ENCODE peak calls at places on chromosome 3, in five cellular contexts. E is CD8-positive, alpha-beta memory T cell; G is stomach; I is choroid plexus epithelial cell; Q is cardiac fibroblast. M is an unnamed sample.

GRCh38 chr3:121995190-121996137 is 26.6 kb downstream of the ILDR1 start:
- DNase-seq in E (no peak), G (peak; percentile 64), I (peak; percentile 74), Q (peak; percentile 62), M (peak; percentile 64)

GRCh38 chr3:37608061-37608702 is 253.5 kb upstream of the CTDSPL start:
- DNase-seq in E (no peak), G (no peak), I (no peak), Q (no peak), M (peak; percentile 51)

GRCh38 chr3:194322701-194323174 is 28.4 kb downstream of the CPN2 start:
- DNase-seq in E (no peak), G (peak; percentile 66), I (no peak), Q (peak; percentile 62), M (peak; percentile 51)

GRCh38 chr3:33437556-33438283 is 2.5 kb downstream of the UBP1 start:
- DNase-seq in E (no peak), G (no peak), I (peak; percentile 72), Q (peak; percentile 84), M (peak; percentile 41)

GRCh38 chr3:46468758-46469600 is 4.3 kb upstream of the LTF start:
- DNase-seq in E (no peak), G (no peak), I (no peak), Q (no peak), M (no peak)

GRCh38 chr3:194250104-194251002 is 100.8 kb downstream of the CPN2 start:
- DNase-seq in E (no peak), G (peak; percentile 7), I (peak; percentile 58), Q (peak; percentile 85), M (peak; percentile 80)

GRCh38 chr3:57787867-57788623 is 31.9 kb downstream of the SLMAP start:
- DNase-seq in E (no peak), G (no peak), I (peak; percentile 43), Q (peak; percentile 28), M (no peak)

GRCh38 chr3:10437272-10437994 is 68.0 kb downstream of the ATP2B2 start:
- DNase-seq in E (peak; percentile 38), G (no peak), I (peak; percentile 74), Q (peak; percentile 10), M (peak; percentile 50)

GRCh38 chr3:54213910-54214309 is 91.6 kb downstream of the CACNA2D3 start:
- DNase-seq in E (no peak), G (no peak), I (peak; percentile 1), Q (peak; percentile 14), M (no peak)

GRCh38 chr3:15295506-15295905 is 36.9 kb downstream of the SH3BP5 start:
- DNase-seq in E (no peak), G (no peak), I (peak; percentile 76), Q (peak; percentile 96), M (peak; percentile 90)

GRCh38 chr3:161305095-161305991 is 66.0 kb downstream of the SPTSSB start:
- DNase-seq in E (no peak), G (no peak), I (peak; percentile 58), Q (peak; percentile 42), M (peak; percentile 10)

GRCh38 chr3:32577621-32578556 is 7.2 kb upstream of the DYNC1LI1 start:
- DNase-seq in E (no peak), G (no peak), I (peak; percentile 57), Q (peak; percentile 73), M (peak; percentile 45)

GRCh38 chr3:184508938-184509337 is 52.6 kb upstream of the EPHB3 start:
- DNase-seq in E (no peak), G (no peak), I (no peak), Q (no peak), M (no peak)

GRCh38 chr3:119588112-119588511 is 8.8 kb downstream of the ADPRH start:
- DNase-seq in E (no peak), G (peak; percentile 41), I (no peak), Q (no peak), M (no peak)

GRCh38 chr3:52221563-52222318 is 3.7 kb downstream of the TLR9 start:
- DNase-seq in E (peak; percentile 60), G (no peak), I (no peak), Q (peak; percentile 25), M (no peak)

GRCh38 chr3:77825045-77825827 is 785.3 kb downstream of the ROBO2 start:
- DNase-seq in E (no peak), G (peak; percentile 68), I (peak; percentile 88), Q (peak; percentile 37), M (peak; percentile 87)

GRCh38 chr3:149438981-149439380 is 35.5 kb upstream of the TM4SF4 start:
- DNase-seq in E (no peak), G (no peak), I (no peak), Q (no peak), M (no peak)

GRCh38 chr3:38421679-38422336 is 31.9 kb upstream of the ACVR2B start:
- DNase-seq in E (no peak), G (no peak), I (no peak), Q (no peak), M (no peak)

GRCh38 chr3:64462203-64463120 is 225.3 kb downstream of the ADAMTS9 start:
- DNase-seq in E (no peak), G (no peak), I (peak; percentile 92), Q (peak; percentile 76), M (peak; percentile 64)

GRCh38 chr3:8492744-8493511 is 8.7 kb upstream of the LMCD1 start:
- DNase-seq in E (no peak), G (no peak), I (no peak), Q (no peak), M (no peak)

GRCh38 chr3:158781859-158782258 is 20.0 kb upstream of the MFSD1 start:
- DNase-seq in E (no peak), G (no peak), I (no peak), Q (no peak), M (no peak)

GRCh38 chr3:194396897-194397756 is 1.9 kb downstream of the GP5 start:
- DNase-seq in E (no peak), G (no peak), I (peak; percentile 55), Q (no peak), M (no peak)

GRCh38 chr3:18033581-18033980 is 291.1 kb upstream of the TBC1D5 start:
- DNase-seq in E (no peak), G (no peak), I (no peak), Q (no peak), M (no peak)

GRCh38 chr3:70736009-70736408 is 423.6 kb upstream of the MDFIC2 start:
- DNase-seq in E (no peak), G (no peak), I (peak; percentile 67), Q (no peak), M (no peak)

GRCh38 chr3:16461463-16462245 is 51.8 kb downstream of the RFTN1 start:
- DNase-seq in E (no peak), G (no peak), I (no peak), Q (no peak), M (no peak)

GRCh38 chr3:57060089-57060829 is at the start of gene SPATA12:
- DNase-seq in E (no peak), G (peak; percentile 76), I (peak; percentile 83), Q (peak; percentile 86), M (peak; percentile 84)

GRCh38 chr3:148450819-148451218 is 246.9 kb upstream of the AGTR1 start:
- DNase-seq in E (no peak), G (peak; percentile 26), I (no peak), Q (no peak), M (no peak)

GRCh38 chr3:43389388-43390254 is 103.3 kb downstream of the SNRK start:
- DNase-seq in E (peak; percentile 62), G (peak; percentile 57), I (peak; percentile 79), Q (peak; percentile 89), M (peak; percentile 42)

GRCh38 chr3:125116311-125117069 is 60.7 kb upstream of the HEG1 start:
- DNase-seq in E (no peak), G (no peak), I (peak; percentile 84), Q (peak; percentile 92), M (peak; percentile 90)

GRCh38 chr3:67228136-67228535 is 230.0 kb downstream of the KBTBD8 start:
- DNase-seq in E (no peak), G (no peak), I (no peak), Q (no peak), M (no peak)

GRCh38 chr3:149662240-149662887 is 4.5 kb upstream of the WWTR1 start:
- DNase-seq in E (no peak), G (no peak), I (no peak), Q (no peak), M (peak; percentile 37)

GRCh38 chr3:115633467-115633866 is 10.2 kb downstream of the GAP43 start:
- DNase-seq in E (no peak), G (no peak), I (no peak), Q (no peak), M (no peak)

GRCh38 chr3:140103986-140104645 is 169.1 kb downstream of the CLSTN2 start:
- DNase-seq in E (no peak), G (no peak), I (no peak), Q (no peak), M (no peak)

GRCh38 chr3:44437800-44438199 is 39.7 kb downstream of the ZNF445 start:
- DNase-seq in E (no peak), G (no peak), I (no peak), Q (no peak), M (no peak)

GRCh38 chr3:143974877-143975238 is 3.2 kb downstream of the DIPK2A start:
- DNase-seq in E (no peak), G (no peak), I (no peak), Q (no peak), M (peak; percentile 70)
- H3K4me3 ChIP-seq in E (peak overlapping the region; percentile 24), G (peak overlapping the region; percentile 60), I (peak overlapping the region; percentile 68), Q (peak overlapping the region; percentile 76), M (peak overlapping the region; percentile 61)

DNA sequence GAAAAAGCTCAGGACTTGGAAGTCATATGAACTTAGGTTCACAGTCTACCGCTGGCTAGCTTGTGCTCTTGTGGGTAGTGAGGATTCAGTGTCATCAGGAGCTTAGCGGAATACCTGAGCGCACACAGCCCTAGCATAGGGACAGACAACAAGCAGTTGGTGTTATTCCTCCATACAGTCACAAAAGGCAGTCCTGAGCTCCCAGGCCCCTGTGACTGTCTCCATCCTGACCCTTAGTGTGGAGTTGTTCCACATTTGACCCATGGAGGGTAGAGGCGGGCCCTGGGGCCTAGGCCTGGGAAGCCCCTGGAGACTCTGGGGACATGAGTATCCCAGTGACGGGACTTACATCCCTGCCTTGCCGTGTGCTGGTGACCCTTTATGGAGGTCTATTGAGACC is 131.5 kb upstream of the PLXNA1 start:
- DNase-seq in E (no peak), G (no peak), I (no peak), Q (no peak), M (no peak)
- H3K4me3 ChIP-seq in E (no peak overlapping the region), G (no peak overlapping the region), I (no peak overlapping the region), Q (no peak overlapping the region), M (no peak overlapping the region)

GRCh38 chr3:12973827-12974226 is 99.4 kb downstream of the IQSEC1 start:
- DNase-seq in E (no peak), G (no peak), I (no peak), Q (no peak), M (no peak)
- H3K4me3 ChIP-seq in E (no peak overlapping the region), G (no peak overlapping the region), I (no peak overlapping the region), Q (no peak overlapping the region), M (no peak overlapping the region)

DNA sequence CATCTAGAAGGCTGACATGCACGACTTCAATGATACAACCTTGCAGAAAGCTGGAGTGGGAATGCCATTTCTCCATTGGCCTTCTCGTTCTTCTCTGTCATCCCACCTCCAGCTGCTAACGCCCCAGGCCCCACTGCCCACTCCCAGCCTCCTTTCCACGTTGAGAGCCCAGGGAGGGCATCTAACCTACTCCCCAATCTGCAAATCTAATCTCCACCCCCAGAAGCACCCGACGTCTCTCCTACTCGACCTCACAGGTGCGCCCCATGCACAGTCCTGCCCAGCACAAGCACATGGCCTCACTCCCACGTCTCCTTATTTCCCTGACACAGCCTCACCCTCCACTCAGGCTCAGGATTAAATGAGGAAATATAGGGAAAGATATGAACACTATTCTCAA is 33.4 kb downstream of the IL12A start:
- DNase-seq in E (no peak), G (no peak), I (no peak), Q (no peak), M (no peak)
- H3K4me3 ChIP-seq in E (no peak overlapping the region), G (no peak overlapping the region), I (no peak overlapping the region), Q (no peak overlapping the region), M (no peak overlapping the region)

M was measured in foreskin fibroblast.